ENCODE peak calls at places on chromosomes 2 and 18, in four cellular contexts. C, U, R and P are unnamed samples.

GRCh38 chr2:120701096-120701860 is 34.4 kb upstream of the GLI2 start:
- DNase-seq in R (no peak), U (no peak), C (no peak), P (no peak)

GRCh38 chr18:8516391-8517250 is 92.6 kb upstream of the RAB12 start:
- DNase-seq in U (no peak), C (no peak), R (no peak), P (no peak)

GRCh38 chr2:26674771-26675170 is 17.8 kb upstream of the KCNK3 start:
- DNase-seq in R (no peak), C (no peak), U (no peak), P (no peak)

GRCh38 chr2:135557533-135557932 is 26.2 kb downstream of the R3HDM1 start:
- DNase-seq in R (no peak), U (no peak), C (no peak), P (no peak)

GRCh38 chr2:133247613-133248012 is 320.6 kb downstream of the NCKAP5 start:
- DNase-seq in R (no peak), C (peak), U (no peak), P (no peak)

GRCh38 chr2:111670776-111671175 is 213.2 kb downstream of the ANAPC1 start:
- DNase-seq in U (no peak), R (no peak), C (no peak), P (no peak)

GRCh38 chr2:67145851-67146250 is 251.3 kb upstream of the ETAA1 start:
- DNase-seq in R (no peak), C (no peak), U (no peak), P (no peak)

GRCh38 chr2:191597186-191597751 is 80.7 kb upstream of the NABP1 start:
- DNase-seq in U (no peak), R (no peak), C (no peak), P (peak)

GRCh38 chr2:56682397-56682760 is 498.6 kb downstream of the CCDC85A start:
- DNase-seq in U (no peak), C (no peak), R (no peak), P (no peak)

GRCh38 chr2:202821538-202822160 is 49.9 kb downstream of the ICA1L start:
- DNase-seq in U (no peak), C (no peak), R (no peak), P (no peak)

GRCh38 chr18:79876497-79876896 is 75.0 kb downstream of the SLC66A2 start:
- DNase-seq in R (no peak), C (no peak), U (no peak), P (no peak)

GRCh38 chr2:233007270-233007669 is 5.8 kb downstream of the NGEF start:
- DNase-seq in U (no peak), R (no peak), C (no peak), P (no peak)

GRCh38 chr2:138676654-138677053 is 103.5 kb downstream of the NXPH2 start:
- DNase-seq in C (no peak), R (no peak), U (no peak), P (no peak)

GRCh38 chr2:133812826-133813617 is 244.8 kb upstream of the NCKAP5 start:
- DNase-seq in R (no peak), C (no peak), U (no peak), P (no peak)

GRCh38 chr2:110755494-110756078 is 23.2 kb downstream of the ACOXL start:
- DNase-seq in R (no peak), U (no peak), C (no peak), P (peak)

GRCh38 chr2:162243305-162243693 is at the start of gene FAP:
- DNase-seq in U (no peak), C (no peak), R (no peak), P (no peak)

GRCh38 chr18:42860011-42860410 is 255.5 kb downstream of the RIT2 start:
- DNase-seq in U (no peak), C (no peak), R (no peak), P (no peak)

GRCh38 chr2:9145109-9145751 is 61.4 kb upstream of the ASAP2 start:
- DNase-seq in R (no peak), U (no peak), C (no peak), P (no peak)
- TF ChIP-seq ATF2 in R (no peak), U (no peak), C (no peak), P (no peak)

GRCh38 chr2:173204316-173204715 is 128.7 kb downstream of the MAP3K20 start:
- DNase-seq in R (no peak), U (no peak), C (no peak), P (no peak)

GRCh38 chr2:173202570-173202969 is 126.9 kb downstream of the MAP3K20 start:
- DNase-seq in C (no peak), R (no peak), U (no peak), P (no peak)

GRCh38 chr2:173210270-173211196 is 134.9 kb downstream of the MAP3K20 start:
- DNase-seq in R (no peak), C (peak), U (peak), P (peak)

GRCh38 chr2:173205375-173205774 is 129.7 kb downstream of the MAP3K20 start:
- DNase-seq in C (no peak), R (no peak), U (no peak), P (no peak)
- TF ChIP-seq EP300 in C (no peak), R (no peak), U (no peak), P (no peak)

GRCh38 chr2:182866461-182867369 is at the start of gene FRZB:
- DNase-seq in U (peak), R (peak), C (no peak), P (no peak)

GRCh38 chr2:182870227-182870626 is 3.8 kb upstream of the FRZB start:
- DNase-seq in C (no peak), U (peak), R (peak), P (peak)

GRCh38 chr2:182867411-182868048 is 1.1 kb upstream of the FRZB start:
- DNase-seq in C (no peak), R (no peak), U (no peak), P (no peak)

GRCh38 chr2:182868049-182868422 is 1.6 kb upstream of the FRZB start:
- DNase-seq in U (peak), C (no peak), R (no peak), P (no peak)

DNA sequence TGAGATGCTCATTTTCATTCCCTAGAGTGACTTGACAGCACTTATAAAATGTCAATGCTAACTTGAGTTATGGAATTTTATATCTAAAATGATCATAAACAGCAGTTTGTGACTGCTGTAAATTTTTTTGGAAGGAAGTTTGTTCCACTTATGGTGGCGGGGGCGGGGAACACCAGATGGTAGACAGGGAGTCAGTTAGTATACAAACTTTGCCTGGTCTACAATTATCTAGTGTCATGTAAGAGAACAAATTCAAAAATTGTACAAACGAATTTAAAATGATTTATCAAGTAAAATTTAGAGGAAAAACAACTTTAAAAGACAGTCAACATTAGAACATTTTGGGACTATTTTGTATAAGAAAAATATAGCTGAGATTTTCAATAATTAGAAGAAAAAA is 2.0 kb upstream of the FRZB start:
- DNase-seq in R (no peak), U (no peak), C (no peak), P (no peak)
- TF ChIP-seq ATF2 in R (no peak), U (no peak), C (no peak), P (no peak)

DNA sequence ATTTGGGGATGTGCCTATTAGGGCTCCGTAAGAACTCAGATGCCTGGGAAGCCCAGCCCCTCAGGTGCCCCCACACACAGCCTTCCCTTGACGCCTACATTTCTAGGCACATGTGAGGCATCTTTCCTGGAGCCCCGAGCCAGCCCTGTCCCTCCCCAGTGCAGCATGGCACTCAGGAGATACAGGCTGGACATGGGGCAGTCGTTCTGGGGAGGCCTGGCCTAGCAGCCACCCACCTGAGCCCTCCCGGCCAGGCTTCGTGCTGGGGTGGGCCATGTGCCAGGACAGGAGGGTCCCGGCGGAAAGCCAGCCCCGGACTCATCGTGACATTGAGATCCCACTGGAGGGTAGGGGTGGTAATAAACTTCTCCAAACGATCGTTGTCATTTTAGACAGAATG is 15.2 kb downstream of the BOK start:
- DNase-seq in R (no peak), C (no peak), U (no peak), P (no peak)
- TF ChIP-seq EP300 in R (no peak), C (no peak), U (no peak), P (no peak)

DNA sequence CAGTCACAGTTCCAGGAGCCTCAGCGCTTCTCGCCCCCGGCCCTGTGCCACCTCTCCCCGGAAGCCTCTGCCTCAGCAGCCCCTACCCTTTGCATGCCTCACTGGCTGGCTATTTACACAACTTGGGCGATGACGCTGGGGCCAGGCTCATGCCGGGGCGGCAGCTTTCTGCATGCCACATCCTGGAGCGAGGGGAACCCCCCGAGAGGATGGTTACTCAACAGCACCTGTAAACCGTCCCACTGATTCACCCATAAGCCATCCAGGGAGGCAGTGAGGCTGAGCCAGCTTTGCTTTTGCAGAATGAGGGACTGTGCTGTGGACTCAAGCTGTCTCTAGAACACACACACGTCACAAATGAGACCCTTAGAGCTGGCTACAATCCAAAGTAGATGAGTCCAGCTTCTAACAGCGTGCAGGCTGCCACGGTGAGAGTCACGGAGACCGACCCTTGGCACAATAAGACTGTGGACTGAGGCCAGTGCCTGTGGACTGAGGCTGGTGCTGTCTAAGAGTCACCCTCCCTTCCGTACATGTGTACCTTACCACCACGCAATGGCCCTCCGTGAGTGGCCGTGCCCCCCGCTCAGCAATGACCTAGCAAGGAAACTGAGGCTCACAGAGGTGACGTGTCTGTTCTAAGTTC is 45.6 kb upstream of the ODC1 start:
- DNase-seq in R (no peak), C (peak), U (peak), P (no peak)
- TF ChIP-seq ATF2 in R (no peak), C (no peak), U (no peak), P (no peak)

GRCh38 chr2:239152239-239152915 is 248.4 kb downstream of the HDAC4 start:
- DNase-seq in U (no peak), C (no peak), R (no peak), P (no peak)

GRCh38 chr2:239150125-239151011 is 250.5 kb downstream of the HDAC4 start:
- DNase-seq in U (no peak), C (no peak), R (no peak), P (no peak)

GRCh38 chr2:239152916-239153305 is 247.9 kb downstream of the HDAC4 start:
- DNase-seq in U (no peak), R (no peak), C (no peak), P (no peak)

GRCh38 chr2:239149501-239149900 is 251.3 kb downstream of the HDAC4 start:
- DNase-seq in R (no peak), C (no peak), U (no peak), P (no peak)

DNA sequence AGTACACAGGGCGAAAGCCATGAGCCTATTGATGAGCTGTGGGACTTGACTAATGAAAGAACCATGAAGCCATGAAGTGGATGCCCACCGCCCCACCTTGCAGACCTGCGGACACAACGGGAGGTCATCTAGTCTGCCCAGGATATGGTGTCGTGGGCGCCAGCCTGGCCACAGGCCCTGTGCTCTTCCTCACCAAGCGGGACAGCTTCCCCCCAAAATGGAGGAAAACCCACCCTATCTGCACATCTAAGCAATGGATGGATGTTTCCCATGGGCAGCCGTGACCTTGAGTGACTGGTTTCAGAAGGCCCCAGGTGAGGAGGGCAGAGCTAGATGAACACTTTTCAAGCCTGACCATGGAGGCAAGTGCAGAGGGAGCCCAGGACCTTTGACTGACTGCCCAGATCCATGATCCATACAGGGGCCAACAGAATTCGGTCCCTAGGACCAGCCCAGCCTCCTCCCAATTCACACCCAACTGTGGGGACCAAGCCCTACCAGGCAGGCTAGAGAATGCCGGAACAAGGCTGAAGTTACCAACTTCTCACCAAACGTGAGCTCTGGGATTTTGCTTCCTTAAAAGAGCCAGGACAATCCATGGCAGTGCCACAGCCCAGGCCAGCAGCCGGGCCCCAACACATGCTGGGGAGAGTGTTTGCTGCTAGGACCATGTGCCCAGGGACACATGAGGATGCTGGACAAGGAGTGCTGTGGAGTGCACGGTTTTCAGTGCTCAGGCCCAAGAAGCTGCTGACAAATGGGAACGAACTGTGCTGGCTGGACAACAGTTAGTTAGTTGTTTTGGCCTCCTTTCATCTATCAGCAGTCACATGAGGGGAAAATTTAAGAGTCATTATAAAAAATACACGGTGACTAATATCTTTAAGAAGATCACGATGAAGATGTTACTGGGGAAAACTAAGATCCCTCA is 249.4 kb downstream of the HDAC4 start:
- DNase-seq in R (no peak), U (no peak), C (no peak), P (no peak)
- TF ChIP-seq EP300 in R (no peak), U (no peak), C (no peak), P (no peak)

GRCh38 chr2:20165677-20166509 is 59.0 kb downstream of the SDC1 start:
- DNase-seq in C (no peak), R (no peak), U (no peak), P (no peak)
- TF ChIP-seq ATF2 in C (no peak), R (no peak), U (no peak), P (no peak)

DNA sequence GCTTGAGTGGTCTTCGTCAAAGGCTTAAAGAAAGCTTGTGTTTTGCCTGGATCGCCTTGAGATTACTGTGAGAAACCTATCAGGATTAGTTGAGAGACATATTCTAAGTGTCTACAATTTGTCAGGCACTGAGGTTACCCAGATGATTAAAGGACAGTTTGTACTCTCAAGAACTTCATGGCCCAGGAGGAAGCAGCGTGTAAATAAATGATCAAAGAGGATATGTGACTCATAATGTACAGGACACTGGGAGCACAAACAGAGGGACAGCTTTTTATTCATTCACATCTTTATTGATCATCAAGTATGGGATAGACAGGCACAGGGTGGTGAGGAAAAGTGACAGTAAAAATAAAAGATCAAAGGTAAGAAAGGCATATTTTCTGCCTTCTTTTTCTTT is 152.6 kb upstream of the FSHR start:
- DNase-seq in R (no peak), C (no peak), U (peak), P (no peak)
- TF ChIP-seq EP300 in R (no peak), C (no peak), U (peak), P (no peak)